ENCODE peak calls at places on chromosome 12, in four cellular contexts. X, V, B and S are unnamed samples.

GRCh38 chr12:10131101-10131632 is 1.2 kb upstream of the CLEC7A start:
- DNase-seq in X (no peak), V (no peak), B (no peak), S (no peak)

GRCh38 chr12:109566424-109566823 is 6.9 kb downstream of the MMAB start:
- DNase-seq in X (no peak), V (no peak), B (peak; percentile 52), S (no peak)

GRCh38 chr12:84757978-84758377 is 154.6 kb downstream of the SLC6A15 start:
- DNase-seq in X (peak; percentile 49), V (peak; percentile 70), B (no peak), S (no peak)

GRCh38 chr12:71958056-71958455 is 19.4 kb downstream of the TPH2 start:
- DNase-seq in X (no peak), V (no peak), B (no peak), S (no peak)

GRCh38 chr12:64608901-64609542 is 1.3 kb upstream of the RASSF3 start:
- DNase-seq in X (peak; percentile 67), V (peak; percentile 85), B (no peak), S (peak; percentile 60)

GRCh38 chr12:18864900-18865561 is 127.1 kb downstream of the CAPZA3 start:
- DNase-seq in X (peak; percentile 93), V (peak; percentile 73), B (no peak), S (no peak)

GRCh38 chr12:6567112-6567680 is 895 bp downstream of the NOP2 start:
- DNase-seq in X (peak; percentile 16), V (peak; percentile 8), B (no peak), S (no peak)

GRCh38 chr12:89632778-89633177 is 75.9 kb downstream of the ATP2B1 start:
- DNase-seq in X (no peak), V (no peak), B (no peak), S (no peak)

GRCh38 chr12:123233505-123234299 is 466 bp downstream of the MTRFR start:
- DNase-seq in X (no peak), V (no peak), B (no peak), S (no peak)

GRCh38 chr12:4268549-4269181 is 4.9 kb upstream of the CCND2 start:
- DNase-seq in X (no peak), V (peak; percentile 12), B (no peak), S (no peak)

GRCh38 chr12:26845984-26846383 is 13.0 kb upstream of the ITPR2 start:
- DNase-seq in X (peak; percentile 55), V (peak; percentile 59), B (no peak), S (peak; percentile 78)

GRCh38 chr12:80777587-80777986 is 60.9 kb downstream of the MYF5 start:
- DNase-seq in X (no peak), V (peak; percentile 8), B (no peak), S (no peak)

GRCh38 chr12:5908251-5908650 is 36.8 kb downstream of the ANO2 start:
- DNase-seq in X (no peak), V (no peak), B (no peak), S (no peak)

GRCh38 chr12:70005864-70006618 is 181.0 kb downstream of the MYRFL start:
- DNase-seq in X (no peak), V (peak; percentile 11), B (no peak), S (no peak)

GRCh38 chr12:94152292-94153083 is 4.1 kb downstream of the PLXNC1 start:
- DNase-seq in X (no peak), V (no peak), B (no peak), S (no peak)

GRCh38 chr12:7608184-7608911 is 57.4 kb downstream of the APOBEC1 start:
- DNase-seq in X (no peak), V (peak; percentile 57), B (no peak), S (no peak)

GRCh38 chr12:6074979-6075585 is 49.4 kb downstream of the VWF start:
- DNase-seq in X (peak; percentile 41), V (no peak), B (no peak), S (no peak)

GRCh38 chr12:32983968-32984367 is 87.4 kb upstream of the PKP2 start:
- DNase-seq in X (no peak), V (no peak), B (no peak), S (peak; percentile 48)

GRCh38 chr12:24087294-24087693 is 137.8 kb upstream of the SOX5 start:
- DNase-seq in X (no peak), V (no peak), B (no peak), S (no peak)

GRCh38 chr12:95529693-95530225 is 21.5 kb downstream of the USP44 start:
- DNase-seq in X (peak; percentile 18), V (no peak), B (no peak), S (no peak)

GRCh38 chr12:98635657-98636323 is 8.8 kb downstream of the IKBIP start:
- DNase-seq in X (peak; percentile 54), V (peak; percentile 95), B (no peak), S (no peak)

GRCh38 chr12:50390284-50390683 is 6.1 kb downstream of the FAM186A start:
- DNase-seq in X (peak; percentile 92), V (peak; percentile 90), B (no peak), S (no peak)

GRCh38 chr12:39764944-39765560 is 145.4 kb upstream of the ABCD2 start:
- DNase-seq in X (peak; percentile 61), V (peak; percentile 51), B (no peak), S (peak; percentile 25)

GRCh38 chr12:96237035-96237434 is 42.9 kb downstream of the ELK3 start:
- DNase-seq in X (peak; percentile 93), V (no peak), B (no peak), S (no peak)

GRCh38 chr12:31011746-31012567 is 61.7 kb upstream of the DDX11 start:
- DNase-seq in X (no peak), V (no peak), B (no peak), S (no peak)

GRCh38 chr12:102008615-102009126 is 53.1 kb downstream of the WASHC3 start:
- DNase-seq in X (no peak), V (no peak), B (no peak), S (no peak)

GRCh38 chr12:130476451-130476850 is 138.8 kb downstream of the PIWIL1 start:
- DNase-seq in X (no peak), V (no peak), B (no peak), S (no peak)

GRCh38 chr12:1318327-1319031 is 275.9 kb downstream of the FBXL14 start:
- DNase-seq in X (peak; percentile 44), V (peak; percentile 22), B (no peak), S (no peak)

GRCh38 chr12:66692170-66692569 is 13.3 kb upstream of the GRIP1 start:
- DNase-seq in X (no peak), V (no peak), B (no peak), S (no peak)

GRCh38 chr12:16603265-16603915 is 2.6 kb downstream of the LMO3 start:
- DNase-seq in X (no peak), V (peak; percentile 61), B (no peak), S (peak; percentile 9)

GRCh38 chr12:9198012-9198411 is 10.2 kb downstream of the PZP start:
- DNase-seq in X (no peak), V (no peak), B (no peak), S (no peak)

GRCh38 chr12:49346659-49347306 is at the start of gene DNAJC22:
- DNase-seq in X (no peak), V (peak; percentile 14), B (peak; percentile 78), S (no peak)

GRCh38 chr12:56413392-56413791 is 35.8 kb downstream of the TIMELESS start:
- DNase-seq in X (no peak), V (no peak), B (peak; percentile 80), S (no peak)

GRCh38 chr12:59823535-59823934 is 227.7 kb downstream of the SLC16A7 start:
- DNase-seq in X (peak; percentile 23), V (peak; percentile 19), B (no peak), S (no peak)

GRCh38 chr12:12403264-12404248 is 46.7 kb downstream of the BORCS5 start:
- DNase-seq in X (no peak), V (no peak), B (no peak), S (no peak)

GRCh38 chr12:127516467-127516866 is 750.5 kb upstream of the TMEM132C start:
- DNase-seq in X (peak; percentile 16), V (no peak), B (no peak), S (no peak)

DNA sequence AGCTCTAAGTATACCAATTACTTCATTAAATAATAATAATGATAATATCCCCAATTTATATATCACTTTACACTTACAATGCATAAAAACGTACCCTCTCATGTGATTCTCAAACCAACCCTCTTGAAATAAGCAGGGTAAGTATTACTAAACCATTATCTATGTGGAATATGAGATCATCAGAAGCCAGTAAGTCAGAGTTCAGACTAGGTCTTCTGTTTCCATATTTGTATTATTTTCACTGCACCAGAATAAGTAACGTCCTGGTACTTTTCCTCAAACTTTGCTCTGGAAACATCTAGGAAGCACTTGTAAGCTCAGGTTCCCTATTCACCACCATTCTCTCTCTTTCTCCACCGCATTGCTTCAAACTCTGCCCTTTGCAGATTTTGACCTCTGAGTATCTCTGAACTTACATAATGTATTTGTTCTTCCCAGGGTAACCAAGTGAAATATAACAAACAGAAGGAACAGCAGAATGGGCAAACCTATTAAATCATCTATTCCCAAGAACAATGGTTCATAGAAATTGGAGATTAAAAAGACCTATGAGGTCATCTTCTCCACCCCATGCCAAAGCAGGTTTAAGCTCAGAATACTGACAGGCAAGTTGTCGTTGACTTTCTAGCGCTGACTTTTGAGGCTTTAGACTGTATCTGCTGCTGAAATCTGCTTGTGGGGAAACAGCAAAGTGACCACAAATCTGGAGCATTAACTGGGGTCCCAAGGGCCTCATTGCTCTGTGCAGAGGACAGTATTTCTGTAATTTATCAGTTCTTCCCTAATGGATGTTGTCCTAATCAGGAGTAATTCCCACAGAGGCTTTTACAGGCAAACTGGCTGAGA is 161.3 kb upstream of the FAR2 start:
- DNase-seq in X (peak; percentile 29), V (no peak), B (no peak), S (no peak)
- H3K4me3 ChIP-seq in X (no peak overlapping the region), V (no peak overlapping the region), B (no peak overlapping the region), S (no peak overlapping the region)

DNA sequence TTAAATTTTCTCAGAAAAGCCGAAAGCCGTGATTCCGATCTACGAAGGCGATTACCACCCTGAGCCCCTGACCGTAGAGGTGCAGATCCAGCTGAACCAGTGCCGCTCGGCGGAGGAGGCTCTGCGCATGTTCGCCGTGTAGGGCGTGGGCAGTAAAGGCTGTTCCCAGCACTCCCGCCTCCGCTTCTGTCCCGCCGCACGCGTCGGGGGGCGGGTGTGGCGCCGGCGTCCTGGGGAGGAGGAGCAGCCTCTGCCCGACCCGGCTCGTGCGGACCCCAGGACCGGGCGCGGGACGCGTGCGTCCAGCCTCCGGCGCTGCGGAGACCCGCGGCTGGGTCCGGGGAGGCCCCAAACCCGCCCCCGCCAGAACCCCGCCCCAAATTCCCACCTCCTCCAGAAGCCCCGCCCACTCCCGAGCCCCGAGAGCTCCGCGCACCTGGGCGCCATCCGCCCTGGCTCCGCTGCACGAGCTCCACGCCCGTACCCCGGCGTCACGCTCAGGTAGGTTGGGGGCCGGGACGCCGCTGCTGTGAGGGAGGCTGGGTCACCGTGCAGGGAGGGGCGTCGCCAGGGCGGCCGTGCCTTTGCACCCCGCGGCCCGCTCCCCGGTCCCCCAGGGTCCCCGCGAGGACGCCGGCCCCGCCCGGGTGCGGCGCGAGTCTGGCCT is at the start of gene B3GNT4:
- DNase-seq in X (peak; percentile 40), V (peak; percentile 64), B (peak; percentile 88), S (no peak)
- H3K4me3 ChIP-seq in X (peak within 1 kb of the TSS; percentile 50), V (peak within 1 kb of the TSS; percentile 60), B (peak within 1 kb of the TSS; percentile 28), S (peak within 1 kb of the TSS; percentile 49)

GRCh38 chr12:116257213-116257612 is 20.3 kb downstream of the MED13L start:
- DNase-seq in X (peak; percentile 50), V (no peak), B (no peak), S (no peak)
- H3K4me3 ChIP-seq in X (no peak overlapping the region), V (no peak overlapping the region), B (no peak overlapping the region), S (no peak overlapping the region)

DNA sequence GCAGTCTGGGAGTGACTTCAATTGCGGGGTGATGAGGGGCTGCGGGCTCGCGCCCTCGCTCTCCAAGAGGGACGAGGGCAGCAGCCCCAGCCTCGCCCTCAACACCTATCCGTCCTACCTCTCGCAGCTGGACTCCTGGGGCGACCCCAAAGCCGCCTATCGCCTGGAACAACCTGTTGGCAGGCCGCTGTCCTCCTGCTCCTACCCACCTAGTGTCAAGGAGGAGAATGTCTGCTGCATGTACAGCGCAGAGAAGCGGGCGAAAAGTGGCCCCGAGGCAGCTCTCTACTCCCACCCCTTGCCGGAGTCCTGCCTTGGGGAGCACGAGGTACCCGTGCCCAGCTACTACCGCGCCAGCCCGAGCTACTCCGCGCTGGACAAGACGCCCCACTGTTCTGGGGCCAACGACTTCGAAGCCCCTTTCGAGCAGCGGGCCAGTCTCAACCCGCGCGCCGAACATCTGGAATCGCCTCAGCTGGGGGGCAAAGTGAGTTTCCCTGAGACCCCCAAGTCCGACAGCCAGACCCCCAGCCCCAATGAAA is 483 bp downstream of the HOXC10 start:
- DNase-seq in X (no peak), V (no peak), B (peak; percentile 72), S (no peak)
- H3K4me3 ChIP-seq in X (peak overlapping the region; percentile 69), V (no peak overlapping the region), B (no peak overlapping the region), S (peak overlapping the region; percentile 50)